ENCODE peak calls at places on chromosomes 12 and 14, in eight cellular contexts. F is mucosa of gallbladder, D is NCI-H748 treated with DMSO at 0.1 percent for 48 hours, Q is left cardiac atrium, B is A172, J is astrocyte of the spinal cord, K is posterior cingulate gyrus, I is foreskin fibroblast. G is an unnamed sample.

GRCh38 chr12:99427104-99427503 is 220.4 kb upstream of the GARIN6 start:
- DNase-seq in D (no peak), K (no peak), J (no peak), I (no peak), B (no peak), Q (no peak), F (no peak), G (no peak)

GRCh38 chr12:62268956-62269355 is 8.8 kb downstream of the USP15 start:
- DNase-seq in B (no peak), D (no peak), Q (no peak), K (no peak), F (no peak), I (peak; percentile 76), J (peak; percentile 49), G (no peak)

GRCh38 chr12:23083267-23083666 is 458.3 kb downstream of the ETNK1 start:
- DNase-seq in F (no peak), J (peak; percentile 86), Q (no peak), I (peak; percentile 2), K (no peak), B (peak; percentile 45), D (no peak), G (no peak)

GRCh38 chr12:108580531-108580930 is 17.4 kb downstream of the TMEM119 start:
- DNase-seq in J (no peak), B (no peak), Q (no peak), D (no peak), K (no peak), F (no peak), I (no peak), G (no peak)

GRCh38 chr12:92253301-92253700 is 107.7 kb upstream of the BTG1 start:
- DNase-seq in J (no peak), D (no peak), I (no peak), F (no peak), B (no peak), Q (no peak), K (no peak), G (no peak)

GRCh38 chr12:27823038-27823437 is 43.0 kb upstream of the MANSC4 start:
- DNase-seq in I (no peak), K (no peak), F (no peak), J (no peak), D (no peak), Q (no peak), B (no peak), G (no peak)

GRCh38 chr12:82765971-82766705 is 79.4 kb downstream of the TMTC2 start:
- DNase-seq in F (no peak), Q (no peak), J (no peak), D (no peak), I (no peak), B (no peak), K (no peak), G (no peak)

GRCh38 chr12:66549050-66549389 is 129.9 kb downstream of the GRIP1 start:
- DNase-seq in B (no peak), J (no peak), K (no peak), D (no peak), F (no peak), I (no peak), Q (no peak), G (no peak)

GRCh38 chr14:78319411-78319810 is 149.2 kb downstream of the NRXN3 start:
- DNase-seq in K (no peak), B (no peak), D (no peak), J (no peak), Q (no peak), I (no peak), F (no peak), G (no peak)

GRCh38 chr14:71444030-71444822 is 488.0 kb upstream of the RGS6 start:
- DNase-seq in K (no peak), J (no peak), I (no peak), F (no peak), B (no peak), Q (no peak), D (no peak), G (no peak)

GRCh38 chr12:113131556-113131955 is 4.0 kb downstream of the RASAL1 start:
- DNase-seq in K (no peak), D (no peak), I (no peak), F (no peak), B (no peak), Q (no peak), J (no peak), G (no peak)

G was measured in retina.